ENCODE peak calls at places on chromosomes 12 and 14, in four cellular contexts. F is A549, Y is GM23248, K is endothelial cell of umbilical vein. B is an unnamed sample.

GRCh38 chr12:3313066-3313465 is 177.9 kb upstream of the PRMT8 start:
- DNase-seq in K (no peak), Y (peak; percentile 96), F (no peak), B (peak; percentile 31)

GRCh38 chr14:77158175-77158908 is 16.8 kb upstream of the ZDHHC22 start:
- DNase-seq in K (peak; percentile 20), F (no peak), Y (peak; percentile 85), B (peak; percentile 67)

GRCh38 chr14:63938198-63939005 is 85.6 kb downstream of the SYNE2 start:
- DNase-seq in F (no peak), Y (no peak), K (no peak), B (no peak)

GRCh38 chr14:92744198-92744597 is 4.2 kb downstream of the LGMN start:
- DNase-seq in K (no peak), F (no peak), Y (no peak), B (no peak)

GRCh38 chr12:116968986-116969385 is 58.2 kb downstream of the FBXW8 start:
- DNase-seq in F (no peak), K (no peak), Y (no peak), B (no peak)

GRCh38 chr12:132444957-132445883 is 44.7 kb upstream of the FBRSL1 start:
- DNase-seq in F (no peak), Y (peak; percentile 37), K (no peak), B (no peak)

GRCh38 chr12:44286336-44286735 is 450.5 kb downstream of the TMEM117 start:
- DNase-seq in F (no peak), Y (peak; percentile 57), K (peak; percentile 1), B (no peak)

GRCh38 chr14:102694530-102695171 is 82.6 kb upstream of the TRAF3 start:
- DNase-seq in K (peak; percentile 77), F (peak; percentile 82), Y (peak; percentile 80), B (peak; percentile 52)

GRCh38 chr12:105334001-105334400 is 3.5 kb downstream of the C12orf75 start:
- DNase-seq in K (no peak), F (no peak), Y (peak; percentile 67), B (peak; percentile 8)

GRCh38 chr12:107332726-107333125 is 239.4 kb upstream of the CRY1 start:
- DNase-seq in F (no peak), Y (peak; percentile 14), K (no peak), B (no peak)

GRCh38 chr12:26121841-26122680 is 2.8 kb downstream of the BHLHE41 start:
- DNase-seq in K (peak; percentile 24), Y (peak; percentile 46), F (no peak), B (no peak)

GRCh38 chr12:56763753-56764657 is 881 bp downstream of the HSD17B6 start:
- DNase-seq in Y (peak; percentile 32), K (no peak), F (no peak), B (peak; percentile 35)

DNA sequence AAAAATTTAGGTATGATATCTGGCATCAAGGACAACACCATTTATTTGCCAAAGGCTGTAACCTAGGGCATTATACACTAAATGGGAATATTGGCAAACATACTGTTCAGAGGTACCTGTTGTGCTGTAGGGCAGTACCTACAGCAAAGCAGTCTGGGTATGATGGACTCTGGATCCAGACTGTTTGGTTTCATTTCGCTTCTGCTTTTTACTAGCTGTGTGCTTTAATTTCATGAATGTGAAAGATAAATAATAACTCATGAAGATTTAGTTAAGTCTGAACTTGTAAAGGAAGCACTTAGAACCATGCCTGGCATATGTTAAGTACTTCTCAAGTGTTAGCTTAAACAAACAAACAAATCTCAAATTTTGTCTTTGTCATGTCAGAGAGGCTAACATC is 17.7 kb upstream of the SLC38A2 start:
- DNase-seq in Y (no peak), F (no peak), K (no peak), B (no peak)
- H3K4me3 ChIP-seq in Y (no peak overlapping the region), F (no peak overlapping the region), K (no peak overlapping the region), B (no peak overlapping the region)

GRCh38 chr12:80935076-80935475 is 2.7 kb downstream of the LIN7A start:
- DNase-seq in F (no peak), K (no peak), Y (no peak), B (no peak)

GRCh38 chr12:80938397-80938796 is 663 bp upstream of the LIN7A start:
- DNase-seq in K (no peak), Y (no peak), F (no peak), B (no peak)

GRCh38 chr12:80937391-80938238 is at the start of gene LIN7A:
- DNase-seq in K (peak; percentile 38), F (peak; percentile 12), Y (peak; percentile 44), B (peak; percentile 39)

GRCh38 chr12:80936642-80937390 is 918 bp downstream of the LIN7A start:
- DNase-seq in F (peak; percentile 16), K (peak; percentile 44), Y (peak; percentile 68), B (peak; percentile 44)

DNA sequence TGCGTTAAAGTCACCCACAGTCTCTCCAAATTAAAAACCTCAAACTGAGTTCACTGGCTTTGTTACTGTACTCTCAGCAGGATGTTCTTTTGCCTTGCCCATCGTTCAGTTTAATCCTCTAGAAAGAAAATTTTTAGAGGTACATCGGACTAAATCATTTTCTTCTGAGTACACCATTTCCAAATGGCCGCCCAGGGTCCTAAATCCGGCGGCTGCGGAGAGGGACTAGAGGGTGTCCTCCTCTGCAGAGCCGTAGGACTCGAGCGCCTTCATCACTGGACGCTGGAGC is 1.4 kb downstream of the LIN7A start:
- DNase-seq in K (no peak), F (no peak), Y (no peak), B (no peak)
- H3K4me3 ChIP-seq in K (peak overlapping the region; percentile 64), F (peak overlapping the region; percentile 50), Y (peak overlapping the region; percentile 83), B (peak overlapping the region; percentile 44)

GRCh38 chr12:21526721-21527345 is 737 bp downstream of the SPX start:
- DNase-seq in K (peak; percentile 4), Y (no peak), F (no peak), B (no peak)

GRCh38 chr12:21528953-21529352 is 2.9 kb downstream of the SPX start:
- DNase-seq in Y (no peak), F (no peak), K (no peak), B (no peak)

GRCh38 chr12:21523148-21523547 is 2.9 kb upstream of the SPX start:
- DNase-seq in F (no peak), Y (no peak), K (no peak), B (no peak)

GRCh38 chr12:21527451-21528180 is 1.5 kb downstream of the SPX start:
- DNase-seq in Y (peak; percentile 83), K (peak; percentile 36), F (peak; percentile 70), B (peak; percentile 53)

GRCh38 chr12:21526053-21526452 is at the start of gene SPX:
- DNase-seq in K (no peak), Y (peak; percentile 27), F (peak; percentile 15), B (no peak)
- H3K4me3 ChIP-seq in K (peak within 1 kb of the TSS; percentile 1), Y (peak within 1 kb of the TSS; percentile 73), F (peak within 1 kb of the TSS; percentile 59), B (no peak within 1 kb of the TSS)

GRCh38 chr12:69099201-69099837 is 140.1 kb upstream of the CPSF6 start:
- DNase-seq in K (no peak), Y (no peak), F (no peak), B (no peak)

GRCh38 chr12:69097619-69098368 is 141.6 kb upstream of the CPSF6 start:
- DNase-seq in F (no peak), K (peak; percentile 52), Y (peak; percentile 72), B (peak; percentile 48)

GRCh38 chr12:69102856-69103255 is 136.5 kb upstream of the CPSF6 start:
- DNase-seq in Y (no peak), K (no peak), F (no peak), B (no peak)

GRCh38 chr12:69105101-69105613 is 134.2 kb upstream of the CPSF6 start:
- DNase-seq in Y (no peak), F (no peak), K (no peak), B (no peak)

DNA sequence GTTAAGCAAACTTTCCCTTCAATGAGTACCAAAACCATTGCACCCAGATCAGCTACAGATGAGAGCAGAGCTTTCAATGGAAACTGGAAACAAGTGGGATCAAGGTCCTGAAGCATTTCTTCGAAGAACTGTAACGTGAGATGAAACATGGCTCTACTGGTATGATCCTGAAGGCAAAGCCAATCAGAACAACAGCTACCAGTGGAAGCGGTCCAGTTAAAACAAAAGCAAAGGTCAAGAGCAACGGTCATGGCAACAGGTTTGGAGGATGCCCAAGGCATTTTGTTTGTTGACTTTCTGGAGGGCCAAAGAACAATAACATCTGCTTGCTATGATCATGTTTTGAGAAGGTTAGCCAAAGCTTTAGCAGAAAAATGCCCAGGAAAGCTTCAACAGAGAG is 137.9 kb upstream of the CPSF6 start:
- DNase-seq in Y (no peak), F (no peak), K (peak; percentile 11), B (no peak)
- H3K4me3 ChIP-seq in Y (no peak overlapping the region), F (no peak overlapping the region), K (no peak overlapping the region), B (no peak overlapping the region)

DNA sequence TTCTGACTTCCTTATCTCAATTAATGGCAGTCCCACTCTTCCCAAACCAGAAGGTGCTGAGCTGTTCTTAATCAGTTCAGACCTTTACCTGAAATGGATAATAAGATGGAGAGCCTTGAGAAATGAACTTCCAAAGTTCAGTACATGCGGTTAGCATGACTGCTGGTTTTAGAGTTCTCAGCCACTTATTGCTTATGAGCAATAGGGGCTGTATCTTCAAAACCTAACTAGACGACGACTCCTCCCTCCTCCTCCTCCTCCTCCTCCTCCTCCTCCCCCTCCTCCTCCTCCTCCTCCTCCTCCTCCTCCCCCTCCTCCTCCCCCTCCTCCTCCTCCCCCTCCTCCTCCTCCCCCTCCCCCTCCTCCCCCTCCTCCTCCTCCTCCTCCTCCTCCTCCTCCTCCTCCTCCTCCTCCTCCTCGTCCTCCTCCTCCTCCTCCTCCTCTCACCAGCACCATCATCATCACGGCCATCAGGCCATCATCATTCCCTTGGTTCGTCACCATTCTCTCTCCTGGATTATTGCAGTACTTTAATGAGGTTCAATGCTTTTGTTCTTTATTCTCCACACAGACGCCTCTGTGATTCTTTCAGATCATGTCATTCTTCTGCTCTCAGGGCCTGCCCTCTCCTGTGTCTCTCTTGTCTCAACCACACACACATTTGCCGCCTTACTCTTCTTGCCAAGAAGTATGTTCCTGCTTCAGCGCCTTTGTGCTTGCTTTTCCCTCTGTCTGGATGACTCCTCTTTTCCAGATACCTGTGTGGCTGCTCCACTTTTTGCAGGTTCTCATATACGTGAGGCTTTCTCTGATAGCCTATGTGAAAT is 2.7 kb downstream of the PCNX1 start:
- DNase-seq in F (no peak), Y (peak; percentile 54), K (peak; percentile 13), B (no peak)
- H3K4me3 ChIP-seq in F (no peak overlapping the region), Y (peak overlapping the region; percentile 80), K (no peak overlapping the region), B (no peak overlapping the region)

GRCh38 chr12:93195511-93195910 is 182.2 kb upstream of the NUDT4 start:
- DNase-seq in K (no peak), Y (no peak), F (no peak), B (no peak)
- H3K4me3 ChIP-seq in K (no peak overlapping the region), Y (no peak overlapping the region), F (no peak overlapping the region), B (no peak overlapping the region)

DNA sequence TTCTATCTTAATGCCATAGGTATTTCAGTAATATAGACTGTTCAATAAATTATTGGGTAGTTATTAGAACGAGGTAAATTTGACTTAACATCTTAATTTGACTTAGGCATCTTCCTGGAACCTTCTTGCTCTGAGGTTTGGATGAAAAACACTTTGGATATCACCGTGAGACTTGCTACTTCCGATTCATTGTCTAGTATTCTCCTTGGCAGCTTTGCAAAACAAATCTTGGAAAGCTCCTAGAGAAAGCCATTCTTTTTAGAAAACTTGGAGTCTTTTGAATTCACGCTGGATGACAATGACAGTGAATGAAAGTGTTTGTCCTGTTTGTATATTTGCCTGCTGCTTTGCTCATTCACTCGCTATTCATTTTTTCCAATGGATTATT is 222.1 kb upstream of the HMGA2 start:
- DNase-seq in Y (peak; percentile 53), F (no peak), K (no peak), B (no peak)
- H3K4me3 ChIP-seq in Y (peak overlapping the region; percentile 82), F (peak overlapping the region; percentile 39), K (peak overlapping the region; percentile 77), B (no peak overlapping the region)

GRCh38 chr12:113659015-113659414 is 187.3 kb upstream of the LHX5 start:
- DNase-seq in K (no peak), F (no peak), Y (no peak), B (no peak)
- H3K4me3 ChIP-seq in K (no peak overlapping the region), F (no peak overlapping the region), Y (no peak overlapping the region), B (no peak overlapping the region)

GRCh38 chr12:30926243-30927209 is at the start of gene TSPAN11:
- DNase-seq in K (peak; percentile 48), Y (peak; percentile 81), F (no peak), B (peak; percentile 52)
- H3K4me3 ChIP-seq in K (peak within 1 kb of the TSS; percentile 41), Y (peak within 1 kb of the TSS; percentile 61), F (peak within 1 kb of the TSS; percentile 35), B (peak within 1 kb of the TSS; percentile 42)

B was measured in SJSA1.